ENCODE peak calls at places on chromosomes 13 and 19, in four cellular contexts. E is hepatic stellate cell, J is RWPE1, H is brain microvascular endothelial cell. L is an unnamed sample.

GRCh38 chr13:53691417-53691816 is 662.8 kb downstream of the OLFM4 start:
- DNase-seq in H (no peak), E (no peak), J (no peak), L (no peak)

GRCh38 chr19:16446108-16447014 is 25.4 kb downstream of the EPS15L1 start:
- DNase-seq in J (no peak), E (no peak), H (peak), L (no peak)

GRCh38 chr13:73967397-73968165 is 166.6 kb downstream of the KLF12 start:
- DNase-seq in H (no peak), J (no peak), E (no peak), L (no peak)

GRCh38 chr13:78679329-78679728 is 20.4 kb upstream of the OBI1 start:
- DNase-seq in E (no peak), H (no peak), J (no peak), L (no peak)

GRCh38 chr19:18508585-18508984 is 13.3 kb downstream of the ELL start:
- DNase-seq in H (no peak), E (no peak), J (no peak), L (no peak)

GRCh38 chr13:30774214-30774730 is 38.9 kb downstream of the ALOX5AP start:
- DNase-seq in E (no peak), J (no peak), H (no peak), L (no peak)

GRCh38 chr19:39162441-39163043 is 34.2 kb upstream of the NCCRP1 start:
- DNase-seq in J (no peak), H (no peak), E (no peak), L (no peak)

GRCh38 chr13:51726446-51727185 is 77.3 kb downstream of the DHRS12 start:
- DNase-seq in J (no peak), H (no peak), E (peak), L (no peak)

GRCh38 chr19:58397533-58398037 is 2.1 kb downstream of the RNF225 start:
- DNase-seq in J (no peak), E (no peak), H (no peak), L (no peak)

GRCh38 chr13:95212962-95213850 is 88.0 kb downstream of the ABCC4 start:
- DNase-seq in J (no peak), E (no peak), H (no peak), L (no peak)

GRCh38 chr13:112346173-112346898 is 29.8 kb upstream of the SPACA7 start:
- DNase-seq in H (no peak), J (no peak), E (no peak), L (no peak)

GRCh38 chr19:17671906-17672305 is 16.2 kb downstream of the UNC13A start:
- DNase-seq in H (peak), E (no peak), J (peak), L (no peak)

GRCh38 chr13:45564108-45564507 is 51.4 kb downstream of the ERICH6B start:
- DNase-seq in J (peak), H (peak), E (no peak), L (no peak)

GRCh38 chr13:112957295-112957677 is 11.7 kb upstream of the MCF2L start:
- DNase-seq in H (no peak), E (no peak), J (no peak), L (no peak)

GRCh38 chr13:94656766-94657165 is 55.1 kb downstream of the GPR180 start:
- DNase-seq in E (peak), H (peak), J (peak), L (peak)

GRCh38 chr13:98507060-98507797 is 69.7 kb downstream of the STK24 start:
- DNase-seq in H (peak), J (no peak), E (no peak), L (no peak)

GRCh38 chr19:892243-892996 is 567 bp downstream of the MED16 start:
- DNase-seq in J (no peak), H (no peak), E (peak), L (no peak)

GRCh38 chr19:53467138-53467502 is 413 bp upstream of the ZNF813 start:
- DNase-seq in J (no peak), H (no peak), E (peak), L (no peak)

L was measured in H54.